ENCODE peak calls at places on chromosomes 7 and 10, in eight cellular contexts. One of them, this sample, is unnamed.

GRCh38 chr10:70832236-70832635 is 16.5 kb downstream of the SGPL1 start:
- DNase-seq in T-cell: no peak
- DNase-seq in neural crest cell: no peak
- DNase-seq in ELF-1: no peak
- DNase-seq in brain microvascular endothelial cell: no peak
- DNase-seq in left ventricle myocardium superior: no peak
- DNase-seq in T47D: no peak
- DNase-seq in GF-D8: no peak
- DNase-seq in this sample: no peak

GRCh38 chr7:79786187-79786586 is 332.7 kb upstream of the MAGI2 start:
- DNase-seq in neural crest cell: no peak
- DNase-seq in T-cell: no peak
- DNase-seq in ELF-1: no peak
- DNase-seq in left ventricle myocardium superior: no peak
- DNase-seq in brain microvascular endothelial cell: no peak
- DNase-seq in GF-D8: no peak
- DNase-seq in T47D: no peak
- DNase-seq in this sample: no peak

GRCh38 chr7:140526901-140527664 is 47.8 kb upstream of the MKRN1 start:
- DNase-seq in ELF-1: peak
- DNase-seq in left ventricle myocardium superior: no peak
- DNase-seq in brain microvascular endothelial cell: no peak
- DNase-seq in neural crest cell: no peak
- DNase-seq in T47D: no peak
- DNase-seq in GF-D8: no peak
- DNase-seq in T-cell: no peak
- DNase-seq in this sample: no peak

GRCh38 chr10:113982745-113983144 is 60.9 kb upstream of the ADRB1 start:
- DNase-seq in left ventricle myocardium superior: no peak
- DNase-seq in T-cell: no peak
- DNase-seq in brain microvascular endothelial cell: no peak
- DNase-seq in neural crest cell: no peak
- DNase-seq in T47D: peak
- DNase-seq in GF-D8: no peak
- DNase-seq in ELF-1: peak
- DNase-seq in this sample: no peak

GRCh38 chr10:29324220-29324831 is 35.5 kb downstream of the LYZL1 start:
- DNase-seq in GF-D8: no peak
- DNase-seq in neural crest cell: no peak
- DNase-seq in left ventricle myocardium superior: no peak
- DNase-seq in T-cell: no peak
- DNase-seq in T47D: no peak
- DNase-seq in brain microvascular endothelial cell: peak
- DNase-seq in ELF-1: no peak
- DNase-seq in this sample: no peak

GRCh38 chr7:96663871-96664445 is 45.7 kb downstream of the SEM1 start:
- DNase-seq in T47D: peak
- DNase-seq in GF-D8: no peak
- DNase-seq in brain microvascular endothelial cell: no peak
- DNase-seq in ELF-1: no peak
- DNase-seq in left ventricle myocardium superior: no peak
- DNase-seq in neural crest cell: no peak
- DNase-seq in T-cell: no peak
- DNase-seq in this sample: no peak

GRCh38 chr7:156602283-156602682 is 38.3 kb upstream of the RNF32 start:
- DNase-seq in ELF-1: no peak
- DNase-seq in T47D: no peak
- DNase-seq in brain microvascular endothelial cell: no peak
- DNase-seq in left ventricle myocardium superior: no peak
- DNase-seq in GF-D8: no peak
- DNase-seq in T-cell: no peak
- DNase-seq in neural crest cell: no peak
- DNase-seq in this sample: no peak

GRCh38 chr10:47026301-47027107 is 115.3 kb downstream of the PTPN20 start:
- DNase-seq in neural crest cell: no peak
- DNase-seq in left ventricle myocardium superior: no peak
- DNase-seq in T-cell: no peak
- DNase-seq in GF-D8: no peak
- DNase-seq in ELF-1: no peak
- DNase-seq in brain microvascular endothelial cell: no peak
- DNase-seq in T47D: no peak
- DNase-seq in this sample: peak

GRCh38 chr7:66667023-66667728 is 38.5 kb downstream of the KCTD7 start:
- DNase-seq in neural crest cell: no peak
- DNase-seq in ELF-1: no peak
- DNase-seq in T47D: no peak
- DNase-seq in brain microvascular endothelial cell: no peak
- DNase-seq in GF-D8: no peak
- DNase-seq in left ventricle myocardium superior: no peak
- DNase-seq in T-cell: no peak
- DNase-seq in this sample: no peak

GRCh38 chr7:30172451-30172850 is 37.7 kb downstream of the MTURN start:
- DNase-seq in GF-D8: no peak
- DNase-seq in brain microvascular endothelial cell: no peak
- DNase-seq in ELF-1: no peak
- DNase-seq in T-cell: no peak
- DNase-seq in neural crest cell: no peak
- DNase-seq in left ventricle myocardium superior: no peak
- DNase-seq in T47D: peak
- DNase-seq in this sample: no peak

GRCh38 chr7:43201912-43202311 is 89.5 kb downstream of the HECW1 start:
- DNase-seq in GF-D8: no peak
- DNase-seq in neural crest cell: no peak
- DNase-seq in ELF-1: no peak
- DNase-seq in T-cell: no peak
- DNase-seq in T47D: no peak
- DNase-seq in left ventricle myocardium superior: no peak
- DNase-seq in brain microvascular endothelial cell: peak
- DNase-seq in this sample: no peak

GRCh38 chr10:58028597-58029366 is 238.9 kb downstream of the IPMK start:
- DNase-seq in T-cell: no peak
- DNase-seq in T47D: peak
- DNase-seq in ELF-1: peak
- DNase-seq in brain microvascular endothelial cell: peak
- DNase-seq in neural crest cell: no peak
- DNase-seq in left ventricle myocardium superior: no peak
- DNase-seq in GF-D8: no peak
- DNase-seq in this sample: no peak

GRCh38 chr10:123100030-123100762 is 35.6 kb upstream of the HMX3 start:
- DNase-seq in T47D: no peak
- DNase-seq in ELF-1: no peak
- DNase-seq in brain microvascular endothelial cell: no peak
- DNase-seq in GF-D8: no peak
- DNase-seq in left ventricle myocardium superior: no peak
- DNase-seq in T-cell: no peak
- DNase-seq in neural crest cell: no peak
- DNase-seq in this sample: no peak

GRCh38 chr10:96334888-96335526 is 23.8 kb downstream of the OPALIN start:
- DNase-seq in left ventricle myocardium superior: no peak
- DNase-seq in GF-D8: no peak
- DNase-seq in brain microvascular endothelial cell: peak
- DNase-seq in T-cell: no peak
- DNase-seq in ELF-1: peak
- DNase-seq in neural crest cell: peak
- DNase-seq in T47D: peak
- DNase-seq in this sample: no peak

GRCh38 chr7:32670105-32670504 is 174.8 kb downstream of the AVL9 start:
- DNase-seq in brain microvascular endothelial cell: peak
- DNase-seq in neural crest cell: no peak
- DNase-seq in T47D: no peak
- DNase-seq in ELF-1: peak
- DNase-seq in T-cell: no peak
- DNase-seq in left ventricle myocardium superior: no peak
- DNase-seq in GF-D8: no peak
- DNase-seq in this sample: no peak

GRCh38 chr10:43606323-43607198 is at the start of gene ZNF485:
- DNase-seq in brain microvascular endothelial cell: peak
- DNase-seq in T47D: peak
- DNase-seq in neural crest cell: peak
- DNase-seq in GF-D8: no peak
- DNase-seq in ELF-1: peak
- DNase-seq in T-cell: peak
- DNase-seq in left ventricle myocardium superior: peak
- DNase-seq in this sample: peak

GRCh38 chr10:117543245-117543998 is 876 bp downstream of the EMX2 start:
- DNase-seq in neural crest cell: no peak
- DNase-seq in brain microvascular endothelial cell: peak
- DNase-seq in T47D: no peak
- DNase-seq in GF-D8: no peak
- DNase-seq in left ventricle myocardium superior: no peak
- DNase-seq in ELF-1: peak
- DNase-seq in T-cell: no peak
- DNase-seq in this sample: no peak

GRCh38 chr10:45514283-45515270 is 140.6 kb downstream of the ALOX5 start:
- DNase-seq in ELF-1: no peak
- DNase-seq in T47D: no peak
- DNase-seq in T-cell: no peak
- DNase-seq in GF-D8: no peak
- DNase-seq in brain microvascular endothelial cell: no peak
- DNase-seq in left ventricle myocardium superior: no peak
- DNase-seq in neural crest cell: no peak
- DNase-seq in this sample: no peak

GRCh38 chr7:121515181-121515580 is 119.1 kb upstream of the FAM3C start:
- DNase-seq in left ventricle myocardium superior: no peak
- DNase-seq in GF-D8: no peak
- DNase-seq in brain microvascular endothelial cell: no peak
- DNase-seq in neural crest cell: no peak
- DNase-seq in T-cell: no peak
- DNase-seq in T47D: no peak
- DNase-seq in ELF-1: no peak
- DNase-seq in this sample: no peak

GRCh38 chr7:24701232-24701898 is 55.9 kb downstream of the GSDME start:
- DNase-seq in ELF-1: no peak
- DNase-seq in GF-D8: no peak
- DNase-seq in T47D: peak
- DNase-seq in neural crest cell: no peak
- DNase-seq in T-cell: no peak
- DNase-seq in left ventricle myocardium superior: no peak
- DNase-seq in brain microvascular endothelial cell: peak
- DNase-seq in this sample: no peak

GRCh38 chr7:29297194-29297890 is 102.8 kb downstream of the CHN2 start:
- DNase-seq in brain microvascular endothelial cell: no peak
- DNase-seq in T47D: no peak
- DNase-seq in ELF-1: no peak
- DNase-seq in GF-D8: no peak
- DNase-seq in left ventricle myocardium superior: no peak
- DNase-seq in T-cell: no peak
- DNase-seq in neural crest cell: peak
- DNase-seq in this sample: no peak

GRCh38 chr7:3922175-3922635 is 621.2 kb downstream of the SDK1 start:
- DNase-seq in T-cell: no peak
- DNase-seq in brain microvascular endothelial cell: peak
- DNase-seq in T47D: peak
- DNase-seq in GF-D8: peak
- DNase-seq in neural crest cell: peak
- DNase-seq in ELF-1: peak
- DNase-seq in left ventricle myocardium superior: no peak
- DNase-seq in this sample: peak

GRCh38 chr7:20030915-20031362 is 186.2 kb downstream of the MACC1 start:
- DNase-seq in GF-D8: no peak
- DNase-seq in left ventricle myocardium superior: no peak
- DNase-seq in neural crest cell: no peak
- DNase-seq in T-cell: no peak
- DNase-seq in brain microvascular endothelial cell: peak
- DNase-seq in T47D: no peak
- DNase-seq in ELF-1: no peak
- DNase-seq in this sample: no peak

GRCh38 chr7:66503551-66504031 is 125.1 kb upstream of the KCTD7 start:
- DNase-seq in brain microvascular endothelial cell: no peak
- DNase-seq in GF-D8: no peak
- DNase-seq in T47D: no peak
- DNase-seq in ELF-1: no peak
- DNase-seq in T-cell: no peak
- DNase-seq in left ventricle myocardium superior: no peak
- DNase-seq in neural crest cell: no peak
- DNase-seq in this sample: no peak

GRCh38 chr7:43647314-43647691 is 64.4 kb downstream of the STK17A start:
- DNase-seq in T47D: no peak
- DNase-seq in GF-D8: no peak
- DNase-seq in neural crest cell: no peak
- DNase-seq in brain microvascular endothelial cell: peak
- DNase-seq in ELF-1: peak
- DNase-seq in T-cell: no peak
- DNase-seq in left ventricle myocardium superior: no peak
- DNase-seq in this sample: peak

GRCh38 chr7:14336256-14336655 is 346.8 kb upstream of the ETV1 start:
- DNase-seq in brain microvascular endothelial cell: no peak
- DNase-seq in left ventricle myocardium superior: no peak
- DNase-seq in T-cell: no peak
- DNase-seq in ELF-1: no peak
- DNase-seq in T47D: no peak
- DNase-seq in neural crest cell: no peak
- DNase-seq in GF-D8: no peak
- DNase-seq in this sample: no peak

GRCh38 chr7:107318523-107319160 is 149.8 kb downstream of the HBP1 start:
- DNase-seq in left ventricle myocardium superior: no peak
- DNase-seq in T-cell: no peak
- DNase-seq in brain microvascular endothelial cell: peak
- DNase-seq in neural crest cell: no peak
- DNase-seq in T47D: no peak
- DNase-seq in GF-D8: no peak
- DNase-seq in ELF-1: no peak
- DNase-seq in this sample: no peak

GRCh38 chr7:51528172-51528571 is 211.6 kb upstream of the COBL start:
- DNase-seq in T47D: no peak
- DNase-seq in brain microvascular endothelial cell: no peak
- DNase-seq in T-cell: no peak
- DNase-seq in left ventricle myocardium superior: no peak
- DNase-seq in GF-D8: no peak
- DNase-seq in neural crest cell: no peak
- DNase-seq in ELF-1: no peak
- DNase-seq in this sample: no peak

GRCh38 chr7:155815332-155816191 is 3.3 kb upstream of the SHH start:
- DNase-seq in neural crest cell: peak
- DNase-seq in brain microvascular endothelial cell: peak
- DNase-seq in T47D: peak
- DNase-seq in GF-D8: no peak
- DNase-seq in left ventricle myocardium superior: peak
- DNase-seq in ELF-1: peak
- DNase-seq in T-cell: no peak
- DNase-seq in this sample: peak

GRCh38 chr10:125153693-125154490 is 6.5 kb downstream of the CTBP2 start:
- DNase-seq in T47D: peak
- DNase-seq in GF-D8: no peak
- DNase-seq in T-cell: no peak
- DNase-seq in left ventricle myocardium superior: no peak
- DNase-seq in neural crest cell: no peak
- DNase-seq in ELF-1: peak
- DNase-seq in brain microvascular endothelial cell: no peak
- DNase-seq in this sample: no peak

GRCh38 chr10:3400368-3400767 is 227.8 kb upstream of the PITRM1 start:
- DNase-seq in ELF-1: no peak
- DNase-seq in brain microvascular endothelial cell: peak
- DNase-seq in left ventricle myocardium superior: no peak
- DNase-seq in neural crest cell: no peak
- DNase-seq in T-cell: no peak
- DNase-seq in T47D: no peak
- DNase-seq in GF-D8: no peak
- DNase-seq in this sample: no peak

GRCh38 chr7:129489491-129489890 is 12.8 kb upstream of the SMKR1 start:
- DNase-seq in T47D: no peak
- DNase-seq in neural crest cell: no peak
- DNase-seq in brain microvascular endothelial cell: peak
- DNase-seq in left ventricle myocardium superior: no peak
- DNase-seq in GF-D8: no peak
- DNase-seq in ELF-1: no peak
- DNase-seq in T-cell: no peak
- DNase-seq in this sample: no peak

GRCh38 chr10:108147346-108147745 is 982.8 kb upstream of the SORCS1 start:
- DNase-seq in GF-D8: no peak
- DNase-seq in ELF-1: no peak
- DNase-seq in neural crest cell: no peak
- DNase-seq in brain microvascular endothelial cell: no peak
- DNase-seq in left ventricle myocardium superior: no peak
- DNase-seq in T47D: no peak
- DNase-seq in T-cell: no peak
- DNase-seq in this sample: no peak

GRCh38 chr7:43071604-43072003 is 40.8 kb upstream of the HECW1 start:
- DNase-seq in neural crest cell: peak
- DNase-seq in GF-D8: no peak
- DNase-seq in T-cell: no peak
- DNase-seq in ELF-1: peak
- DNase-seq in left ventricle myocardium superior: no peak
- DNase-seq in T47D: peak
- DNase-seq in brain microvascular endothelial cell: no peak
- DNase-seq in this sample: no peak